ENCODE peak calls at places on chromosomes 7 and 10, in ten cellular contexts. S, H, E, O, B, W, F, X, G and L are unnamed samples.

GRCh38 chr10:116671274-116671926 is 50.6 kb downstream of the PNLIPRP2 start:
- DNase-seq in S (no peak), H (no peak), E (no peak), O (no peak), B (no peak), W (no peak), F (no peak), X (no peak), G (no peak), L (no peak)

GRCh38 chr7:30656611-30657010 is 25.6 kb downstream of the CRHR2 start:
- DNase-seq in S (no peak), H (no peak), E (no peak), O (no peak), B (no peak), W (no peak), F (no peak), X (no peak), G (no peak), L (no peak)

GRCh38 chr10:22630229-22631174 is 83.9 kb downstream of the PIP4K2A start:
- DNase-seq in S (no peak), H (no peak), E (no peak), O (peak), B (peak), W (no peak), F (no peak), X (peak), G (peak), L (no peak)

GRCh38 chr10:49176310-49177268 is 11.6 kb downstream of the TMEM273 start:
- DNase-seq in S (peak), H (peak), E (no peak), O (no peak), B (no peak), W (no peak), F (no peak), X (no peak), G (no peak), L (no peak)

GRCh38 chr7:132580277-132580676 is 4.0 kb upstream of the PLXNA4 start:
- DNase-seq in S (no peak), H (no peak), E (no peak), O (no peak), B (no peak), W (no peak), F (no peak), X (no peak), G (no peak), L (no peak)

GRCh38 chr7:122219253-122219865 is 75.3 kb upstream of the AASS start:
- DNase-seq in S (no peak), H (no peak), E (no peak), O (peak), B (peak), W (peak), F (no peak), X (no peak), G (peak), L (no peak)

GRCh38 chr10:21372651-21373410 is 152.7 kb downstream of the SKIDA1 start:
- DNase-seq in S (peak), H (peak), E (no peak), O (no peak), B (peak), W (peak), F (peak), X (no peak), G (peak), L (peak)

GRCh38 chr7:47817922-47818321 is 130.3 kb downstream of the PKD1L1 start:
- DNase-seq in S (no peak), H (no peak), E (no peak), O (no peak), B (no peak), W (no peak), F (no peak), X (no peak), G (peak), L (no peak)

GRCh38 chr7:131011437-131011752 is 277.4 kb upstream of the KLF14 start:
- DNase-seq in S (no peak), H (no peak), E (no peak), O (no peak), B (no peak), W (no peak), F (no peak), X (no peak), G (no peak), L (no peak)

GRCh38 chr10:70913546-70914240 is 25.3 kb upstream of the PCBD1 start:
- DNase-seq in S (no peak), H (no peak), E (no peak), O (no peak), B (no peak), W (no peak), F (no peak), X (no peak), G (no peak), L (no peak)

GRCh38 chr10:97190452-97190851 is 4.7 kb upstream of the SLIT1 start:
- DNase-seq in S (no peak), H (no peak), E (no peak), O (no peak), B (no peak), W (no peak), F (no peak), X (no peak), G (no peak), L (no peak)

GRCh38 chr10:78972160-78972946 is 96.4 kb upstream of the ZMIZ1 start:
- DNase-seq in S (peak), H (peak), E (peak), O (no peak), B (peak), W (peak), F (peak), X (no peak), G (peak), L (peak)

GRCh38 chr7:8005279-8005678 is 36.7 kb downstream of the GLCCI1 start:
- DNase-seq in S (no peak), H (no peak), E (no peak), O (no peak), B (no peak), W (no peak), F (no peak), X (no peak), G (no peak), L (no peak)

GRCh38 chr10:30459283-30459682 is 25.3 kb downstream of the MAP3K8 start:
- DNase-seq in S (no peak), H (peak), E (peak), O (no peak), B (peak), W (no peak), F (peak), X (no peak), G (no peak), L (no peak)

DNA sequence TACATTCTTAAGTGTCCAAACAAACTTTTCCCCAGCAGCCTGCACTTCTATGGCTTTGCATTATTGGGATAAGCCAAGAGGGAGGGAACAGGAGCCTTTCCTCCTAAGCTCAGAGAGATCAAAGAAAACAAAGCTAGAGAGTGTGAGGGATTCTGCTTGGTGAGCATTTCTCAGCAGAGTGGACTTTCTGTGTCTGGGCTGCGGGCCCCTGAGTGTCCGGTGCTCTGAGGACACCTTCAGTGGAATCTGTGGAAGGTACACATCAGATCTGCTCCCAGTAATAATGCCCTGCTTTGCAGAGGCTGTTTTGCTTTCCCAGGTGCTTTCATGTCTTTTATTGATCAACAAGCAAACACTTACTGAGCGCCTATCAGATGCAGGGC is 50.2 kb downstream of the KCNMA1 start:
- DNase-seq in S (no peak), H (no peak), E (no peak), O (no peak), B (no peak), W (no peak), F (no peak), X (no peak), G (no peak), L (no peak)
- TF ChIP-seq CTCF in S (no peak), H (no peak), E (no peak), O (no peak), B (no peak), W (no peak), F (no peak), X (no peak), G (no peak), L (no peak)

GRCh38 chr7:29309041-29309860 is 114.7 kb downstream of the CHN2 start:
- DNase-seq in S (no peak), H (no peak), E (no peak), O (no peak), B (no peak), W (peak), F (no peak), X (no peak), G (no peak), L (no peak)
- TF ChIP-seq CTCF in S (no peak), H (no peak), E (no peak), O (no peak), B (peak), W (peak), F (no peak), X (no peak), G (no peak), L (peak)

GRCh38 chr10:73772280-73773151 is 9.3 kb upstream of the CHCHD1 start:
- DNase-seq in S (peak), H (peak), E (peak), O (peak), B (peak), W (peak), F (peak), X (peak), G (peak), L (no peak)
- TF ChIP-seq CTCF in S (no peak), H (no peak), E (no peak), O (no peak), B (peak), W (no peak), F (no peak), X (no peak), G (no peak), L (no peak)

GRCh38 chr10:93073539-93074136 is at the start of gene CYP26A1:
- DNase-seq in S (no peak), H (no peak), E (no peak), O (peak), B (no peak), W (no peak), F (no peak), X (no peak), G (no peak), L (no peak)
- TF ChIP-seq CTCF in S (no peak), H (no peak), E (no peak), O (no peak), B (no peak), W (no peak), F (no peak), X (no peak), G (no peak), L (no peak)

DNA sequence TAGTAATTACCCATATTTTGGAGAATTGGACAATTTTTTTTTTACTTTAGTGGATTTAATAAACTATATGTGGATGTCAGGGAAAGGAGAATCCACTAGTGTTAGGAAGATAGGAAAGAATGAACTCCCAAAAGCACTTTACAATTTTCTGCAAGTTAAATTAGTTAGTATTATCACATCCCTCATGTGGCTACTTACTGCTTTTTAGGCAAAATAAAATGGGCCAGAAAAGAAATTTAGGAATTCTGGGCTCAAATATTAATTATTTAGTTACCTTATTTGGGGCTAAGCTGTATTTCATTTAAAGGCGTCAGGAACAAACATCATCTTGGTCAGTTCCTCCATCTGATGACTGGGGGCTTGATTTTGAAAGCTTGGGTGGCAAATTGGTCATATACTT is 4.8 kb upstream of the CUX1 start:
- DNase-seq in S (no peak), H (no peak), E (no peak), O (no peak), B (no peak), W (no peak), F (no peak), X (no peak), G (no peak), L (no peak)
- TF ChIP-seq CTCF in S (no peak), H (no peak), E (no peak), O (no peak), B (no peak), W (no peak), F (no peak), X (no peak), G (no peak), L (no peak)

DNA sequence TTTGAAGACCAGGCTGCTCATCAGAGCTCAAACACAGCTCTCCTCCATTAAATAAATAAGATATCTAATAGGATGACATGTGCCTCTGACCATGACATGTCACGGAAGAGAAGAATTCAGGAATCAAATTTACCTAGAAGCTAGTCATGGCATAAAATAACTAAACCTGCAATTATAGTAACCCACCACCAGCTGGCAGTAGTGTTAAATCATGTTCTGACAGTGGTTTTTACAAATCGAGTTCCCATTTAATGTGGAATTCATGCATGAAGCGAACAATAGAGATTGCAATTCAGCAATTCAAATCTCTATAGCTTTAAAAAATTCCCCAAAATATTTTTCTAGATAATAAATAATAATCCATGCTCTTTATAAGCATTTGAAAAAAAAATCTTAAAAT is 74.6 kb upstream of the IKZF1 start:
- DNase-seq in S (no peak), H (no peak), E (no peak), O (no peak), B (peak), W (no peak), F (no peak), X (no peak), G (no peak), L (no peak)
- TF ChIP-seq CTCF in S (no peak), H (no peak), E (no peak), O (peak), B (peak), W (peak), F (peak), X (peak), G (peak), L (peak)